ENCODE peak calls at places on chromosomes 12 and 14, in seven cellular contexts. K is adrenal gland; M is stimulated activated CD4-positive, alpha-beta T cell treated with anti-CD3 and anti-CD28 coated beads, Interleukin-12 subunit alpha, Interleukin-12 subunit beta, amount 100 ng/mL, for 4 hours; Y is iPS-NIHi11; H is fibroblast of the aortic adventitia; D is posterior cingulate gyrus; F is bronchial epithelial cell. T is an unnamed sample.

GRCh38 chr12:63457857-63458256 is 210.4 kb downstream of the DPY19L2 start:
- DNase-seq in M (no peak), F (no peak), Y (no peak), D (no peak), K (no peak), H (no peak), T (peak; percentile 23)

GRCh38 chr12:57319678-57320469 is 68.9 kb upstream of the STAC3 start:
- DNase-seq in H (peak; percentile 25), K (peak; percentile 23), Y (no peak), D (no peak), M (no peak), F (no peak), T (no peak)

GRCh38 chr12:96195845-96196451 is 1.8 kb downstream of the ELK3 start:
- DNase-seq in Y (peak; percentile 31), M (peak; percentile 50), F (peak; percentile 65), H (peak; percentile 63), D (no peak), K (no peak), T (peak; percentile 34)

GRCh38 chr14:104373055-104373854 is 206.3 kb upstream of the C14orf180 start:
- DNase-seq in D (no peak), F (no peak), H (no peak), Y (no peak), K (no peak), M (no peak), T (no peak)

GRCh38 chr12:32885831-32886230 is 10.7 kb downstream of the PKP2 start:
- DNase-seq in H (no peak), M (no peak), K (no peak), F (no peak), D (no peak), Y (no peak), T (peak; percentile 93)

GRCh38 chr12:47021298-47021697 is 58.1 kb upstream of the PCED1B start:
- DNase-seq in M (no peak), H (peak; percentile 92), F (peak; percentile 95), Y (peak; percentile 55), D (no peak), K (no peak), T (peak; percentile 67)

GRCh38 chr12:76611533-76611932 is 52.0 kb upstream of the OSBPL8 start:
- DNase-seq in D (no peak), K (peak; percentile 56), Y (no peak), F (peak; percentile 99), M (no peak), H (peak; percentile 83), T (no peak)

GRCh38 chr14:103071544-103072251 is 12.3 kb upstream of the LBHD2 start:
- DNase-seq in H (peak; percentile 38), K (no peak), D (no peak), M (no peak), Y (no peak), F (peak; percentile 62), T (no peak)

GRCh38 chr12:72072613-72073212 is 134.1 kb downstream of the TPH2 start:
- DNase-seq in D (no peak), K (no peak), H (no peak), Y (no peak), F (peak; percentile 11), M (no peak), T (no peak)

GRCh38 chr12:80293347-80293746 is 150.7 kb upstream of the PTPRQ start:
- DNase-seq in M (no peak), K (no peak), D (no peak), F (peak; percentile 10), Y (no peak), H (no peak), T (peak; percentile 63)

GRCh38 chr12:54330442-54330841 is 5.5 kb downstream of the COPZ1 start:
- DNase-seq in D (no peak), Y (no peak), M (no peak), H (no peak), F (no peak), K (no peak), T (no peak)

GRCh38 chr12:26195250-26195640 is at the start of gene SSPN:
- DNase-seq in D (peak; percentile 76), H (peak; percentile 63), M (no peak), K (peak; percentile 69), Y (peak; percentile 62), F (no peak), T (peak; percentile 39)

GRCh38 chr14:68569970-68570409 is 222.9 kb downstream of the ZFP36L1 start:
- DNase-seq in K (no peak), Y (no peak), F (no peak), H (no peak), M (no peak), D (no peak), T (no peak)

GRCh38 chr12:57452181-57452936 is 2.7 kb upstream of the INHBE start:
- DNase-seq in H (peak; percentile 86), D (peak; percentile 40), Y (no peak), M (no peak), K (no peak), F (no peak), T (no peak)

GRCh38 chr12:12032771-12033588 is 37.8 kb upstream of the BCL2L14 start:
- DNase-seq in D (peak; percentile 85), M (peak; percentile 67), Y (peak; percentile 88), K (peak; percentile 79), H (peak; percentile 94), F (peak; percentile 82), T (peak; percentile 66)

GRCh38 chr14:99809864-99810854 is 16.9 kb downstream of the EML1 start:
- DNase-seq in K (no peak), M (no peak), H (no peak), D (no peak), Y (no peak), F (no peak), T (peak; percentile 24)

GRCh38 chr12:48489012-48489411 is 6.7 kb downstream of the C12orf54 start:
- DNase-seq in F (peak; percentile 99), Y (no peak), D (no peak), H (no peak), M (no peak), K (no peak), T (no peak)

GRCh38 chr14:91095178-91095577 is 18.7 kb upstream of the DGLUCY start:
- DNase-seq in Y (no peak), F (no peak), D (no peak), K (no peak), M (no peak), H (no peak), T (no peak)

GRCh38 chr14:32602699-32603098 is 273.6 kb downstream of the AKAP6 start:
- DNase-seq in F (no peak), D (no peak), Y (no peak), H (no peak), M (no peak), K (no peak), T (no peak)

GRCh38 chr14:68864301-68864810 is 71.5 kb upstream of the ZFP36L1 start:
- DNase-seq in Y (no peak), H (no peak), F (no peak), M (no peak), K (no peak), D (no peak), T (no peak)

GRCh38 chr12:107064243-107064642 is 29.1 kb downstream of the CRY1 start:
- DNase-seq in F (no peak), D (no peak), H (no peak), M (no peak), Y (no peak), K (no peak), T (no peak)

T was measured in MM.1S.